ENCODE peak calls at places on chromosomes 2 and 18, in eight cellular contexts. B is HepG2, D is colonic mucosa, X is psoas muscle, C is glutamatergic neuron, A is NCI-H1417, I is HEK293T, R is astrocyte of the spinal cord. G is an unnamed sample.

GRCh38 chr2:167861574-167862193 is 385.7 kb downstream of the STK39 start:
- DNase-seq in C (no peak), A (no peak), D (no peak), X (no peak), R (no peak), I (no peak), B (no peak), G (no peak)

GRCh38 chr2:238163494-238164198 is 4.9 kb downstream of the ERFE start:
- DNase-seq in I (no peak), X (peak), C (no peak), D (no peak), R (no peak), B (no peak), A (peak), G (no peak)

GRCh38 chr2:168350380-168350779 is 103.0 kb upstream of the STK39 start:
- DNase-seq in I (no peak), B (no peak), X (no peak), R (no peak), C (no peak), D (peak), A (peak), G (peak)

GRCh38 chr2:172253190-172254052 is 150.7 kb upstream of the DLX2 start:
- DNase-seq in C (no peak), D (peak), I (no peak), A (no peak), X (peak), R (peak), B (peak), G (peak)

GRCh38 chr2:39202639-39203369 is 41.0 kb downstream of the CDKL4 start:
- DNase-seq in R (peak), C (no peak), D (no peak), A (peak), X (no peak), I (no peak), B (no peak), G (peak)

GRCh38 chr2:190100298-190100697 is 37.8 kb upstream of the MSTN start:
- DNase-seq in I (no peak), A (no peak), B (no peak), D (no peak), R (no peak), C (no peak), X (no peak), G (no peak)

GRCh38 chr2:240814946-240815760 is 4.9 kb downstream of the KIF1A start:
- DNase-seq in B (no peak), A (no peak), C (no peak), R (no peak), X (no peak), I (no peak), D (no peak), G (no peak)

GRCh38 chr2:47307066-47307465 is 95.9 kb upstream of the MSH2 start:
- DNase-seq in C (no peak), I (no peak), A (peak), B (no peak), X (no peak), R (peak), D (no peak), G (peak)

GRCh38 chr2:217316743-217317142 is 456.9 kb upstream of the TNP1 start:
- DNase-seq in D (no peak), C (no peak), X (no peak), B (no peak), A (no peak), R (peak), I (no peak), G (peak)

GRCh38 chr2:207405150-207405549 is 124.6 kb upstream of the CREB1 start:
- DNase-seq in B (no peak), C (no peak), X (no peak), D (no peak), A (peak), R (no peak), I (no peak), G (no peak)

GRCh38 chr18:50814387-50814786 is 5.4 kb downstream of the MRO start:
- DNase-seq in C (no peak), R (no peak), B (no peak), D (no peak), A (no peak), I (no peak), X (no peak), G (no peak)

GRCh38 chr2:134228493-134228903 is 25.4 kb upstream of the MGAT5 start:
- DNase-seq in B (peak), A (peak), R (no peak), D (peak), I (peak), X (no peak), C (no peak), G (no peak)

GRCh38 chr2:239194731-239195317 is 206.0 kb downstream of the HDAC4 start:
- DNase-seq in I (no peak), A (no peak), X (no peak), R (no peak), C (peak), B (no peak), D (no peak), G (no peak)

GRCh38 chr18:12347895-12348294 is 29.1 kb downstream of the AFG3L2 start:
- DNase-seq in X (no peak), R (no peak), D (no peak), A (no peak), B (no peak), I (no peak), C (no peak), G (no peak)

GRCh38 chr2:226649871-226650660 is 149.6 kb downstream of the IRS1 start:
- DNase-seq in C (no peak), A (peak), X (peak), I (peak), R (peak), D (peak), B (peak), G (peak)

GRCh38 chr2:101617188-101617587 is 80.3 kb upstream of the MAP4K4 start:
- DNase-seq in X (no peak), I (no peak), A (no peak), B (peak), C (no peak), R (peak), D (no peak), G (peak)

GRCh38 chr18:58858591-58859468 is 5.8 kb upstream of the ZNF532 start:
- DNase-seq in A (no peak), C (no peak), R (no peak), X (peak), B (no peak), I (no peak), D (peak), G (peak)

GRCh38 chr2:141015339-141016047 is 1115.3 kb downstream of the LRP1B start:
- DNase-seq in X (no peak), D (no peak), R (peak), A (peak), I (no peak), C (peak), B (no peak), G (peak)

GRCh38 chr18:23718243-23718720 is 29.0 kb downstream of the LAMA3 start:
- DNase-seq in I (no peak), R (peak), A (no peak), D (no peak), X (no peak), B (no peak), C (no peak), G (peak)

GRCh38 chr2:10913501-10914271 is 2.0 kb downstream of the KCNF1 start:
- DNase-seq in D (no peak), A (no peak), X (no peak), I (no peak), R (no peak), B (no peak), C (no peak), G (no peak)

GRCh38 chr2:191439481-191439880 is 194.3 kb downstream of the MYO1B start:
- DNase-seq in C (no peak), R (no peak), B (peak), I (no peak), A (no peak), X (no peak), D (no peak), G (no peak)

GRCh38 chr2:223027442-223027841 is 24.5 kb upstream of the KCNE4 start:
- DNase-seq in A (peak), I (no peak), R (peak), X (no peak), C (no peak), D (no peak), B (no peak), G (peak)

GRCh38 chr2:237766334-237766733 is 32.2 kb upstream of the RBM44 start:
- DNase-seq in X (no peak), R (peak), C (no peak), I (no peak), A (no peak), B (no peak), D (no peak), G (no peak)

GRCh38 chr18:58310517-58310916 is 266.5 kb downstream of the NEDD4L start:
- DNase-seq in R (no peak), B (no peak), D (peak), I (no peak), X (peak), C (no peak), A (peak), G (no peak)

GRCh38 chr18:48023334-48024008 is 93.0 kb upstream of the SMAD2 start:
- DNase-seq in I (peak), X (peak), R (peak), A (peak), D (peak), B (peak), C (peak), G (peak)

GRCh38 chr2:77552956-77553355 is 30.8 kb upstream of the LRRTM4 start:
- DNase-seq in D (no peak), C (no peak), X (no peak), R (peak), B (no peak), A (no peak), I (no peak), G (no peak)

GRCh38 chr2:100274076-100274475 is 48.2 kb downstream of the LONRF2 start:
- DNase-seq in X (no peak), R (no peak), C (no peak), D (no peak), A (peak), B (no peak), I (no peak), G (no peak)

G was measured in fibroblast of the aortic adventitia.